ENCODE peak calls at places on chromosomes 16 and 17, in eight cellular contexts. J, V, U, D, X, I, N and Y are unnamed samples.

GRCh38 chr17:58586009-58586408 is 71.6 kb upstream of the MTMR4 start:
- DNase-seq in I (no peak), X (no peak), N (no peak), J (no peak), D (no peak), V (no peak), U (no peak), Y (no peak)

GRCh38 chr17:21140911-21141310 is 14.1 kb downstream of the DHRS7B start:
- DNase-seq in J (no peak), U (no peak), I (no peak), D (no peak), V (peak), N (no peak), X (no peak), Y (no peak)

GRCh38 chr17:44400226-44400847 is 10.9 kb upstream of the ITGA2B start:
- DNase-seq in D (no peak), I (peak), X (no peak), V (no peak), N (no peak), U (no peak), J (peak), Y (no peak)

GRCh38 chr16:12318661-12319463 is 342.3 kb downstream of the SNX29 start:
- DNase-seq in X (no peak), V (no peak), D (no peak), U (no peak), N (no peak), I (no peak), J (no peak), Y (no peak)

GRCh38 chr17:48878920-48879898 is 13.4 kb upstream of the ATP5MC1 start:
- DNase-seq in I (peak), X (peak), V (no peak), U (peak), D (no peak), J (peak), N (peak), Y (peak)

GRCh38 chr16:15970202-15970601 is 20.8 kb downstream of the ABCC1 start:
- DNase-seq in N (peak), D (no peak), V (no peak), X (no peak), I (no peak), U (no peak), J (no peak), Y (no peak)

GRCh38 chr16:89026121-89026612 is 49.2 kb upstream of the CBFA2T3 start:
- DNase-seq in N (peak), V (peak), I (no peak), J (no peak), D (no peak), X (no peak), U (no peak), Y (no peak)

GRCh38 chr16:23745263-23745662 is 9.6 kb upstream of the CHP2 start:
- DNase-seq in J (no peak), V (no peak), D (no peak), U (no peak), I (no peak), X (no peak), N (no peak), Y (no peak)

GRCh38 chr17:38568274-38568673 is 37.5 kb downstream of the SRCIN1 start:
- DNase-seq in V (no peak), U (no peak), J (no peak), N (peak), I (no peak), D (no peak), X (no peak), Y (no peak)

GRCh38 chr17:45816966-45817365 is 27.7 kb upstream of the SPPL2C start:
- DNase-seq in X (no peak), U (no peak), V (no peak), D (no peak), J (no peak), N (no peak), I (no peak), Y (no peak)

GRCh38 chr16:2090481-2090797 is 42.7 kb downstream of the TSC2 start:
- DNase-seq in J (no peak), V (no peak), I (no peak), U (no peak), N (no peak), X (peak), D (no peak), Y (no peak)

GRCh38 chr17:75910699-75911098 is 6.0 kb upstream of the MRPL38 start:
- DNase-seq in J (peak), U (no peak), X (no peak), V (no peak), I (no peak), D (no peak), N (peak), Y (no peak)

GRCh38 chr17:1753767-1754429 is 8.0 kb upstream of the SERPINF1 start:
- DNase-seq in N (no peak), U (no peak), J (no peak), D (no peak), V (no peak), I (no peak), X (no peak), Y (no peak)

GRCh38 chr17:252456-252855 is 71.0 kb upstream of the DOC2B start:
- DNase-seq in N (peak), X (no peak), I (no peak), J (no peak), D (peak), V (no peak), U (no peak), Y (no peak)

GRCh38 chr17:81608082-81608481 is 28.8 kb downstream of the NPLOC4 start:
- DNase-seq in X (no peak), U (no peak), N (no peak), V (no peak), D (no peak), J (no peak), I (no peak), Y (no peak)

GRCh38 chr16:51140112-51140511 is 11.0 kb downstream of the SALL1 start:
- DNase-seq in D (no peak), X (no peak), U (no peak), V (no peak), J (no peak), I (no peak), N (no peak), Y (no peak)
- TF ChIP-seq CTCF in D (no peak), X (no peak), U (no peak), V (no peak), J (no peak), I (no peak), N (no peak), Y (no peak)

GRCh38 chr17:7213895-7214299 is 5.7 kb downstream of the DLG4 start:
- DNase-seq in N (peak), V (no peak), D (no peak), J (peak), I (peak), X (no peak), U (peak), Y (peak)
- TF ChIP-seq CTCF in N (peak), V (peak), D (no peak), J (peak), I (peak), X (peak), U (peak), Y (peak)

DNA sequence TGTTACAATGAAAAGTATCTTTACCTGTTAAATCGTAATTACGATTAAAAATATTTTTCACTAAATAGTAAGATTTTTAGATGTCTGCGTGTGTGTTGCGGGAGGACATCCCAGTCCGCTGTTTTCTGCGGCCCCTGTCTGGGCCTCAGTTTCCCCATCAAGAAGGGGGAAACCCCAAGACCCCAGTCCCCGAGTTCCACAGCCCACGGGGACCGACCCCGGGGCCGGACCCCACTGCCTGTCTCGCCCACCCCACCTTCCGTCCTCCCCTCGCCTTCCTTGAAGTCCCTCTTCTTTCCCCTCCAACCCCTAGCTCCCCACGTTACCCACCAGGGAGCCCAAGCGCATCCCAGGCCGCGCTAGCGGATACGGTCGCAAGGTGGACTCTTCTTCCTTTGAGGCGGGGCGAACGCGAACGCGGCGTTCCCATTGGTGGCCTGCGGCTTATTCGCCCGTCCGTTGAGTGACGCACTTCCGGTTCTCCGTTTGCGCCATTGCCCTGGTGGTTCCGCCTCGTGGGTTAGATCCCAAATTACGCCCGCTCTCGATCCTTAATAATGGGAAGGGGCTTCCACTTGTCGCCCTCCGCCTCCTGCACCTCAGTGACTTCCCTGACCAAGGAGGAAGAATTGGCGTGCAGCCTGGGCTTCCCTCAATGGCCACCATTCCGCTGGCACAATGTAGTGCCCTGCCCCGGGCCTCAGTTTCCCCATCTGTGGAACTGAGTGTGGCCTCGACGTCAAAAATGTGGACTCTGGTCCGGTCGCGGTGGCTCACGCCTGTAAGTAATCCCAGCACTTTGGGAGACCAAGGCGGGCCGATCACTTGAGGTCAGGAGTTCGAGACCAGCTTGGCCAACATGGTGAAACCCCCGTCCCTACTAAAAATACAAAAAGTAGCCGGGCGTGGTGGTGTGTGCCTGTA is at the start of gene NSMCE1:
- DNase-seq in U (peak), I (peak), D (peak), N (peak), J (peak), V (peak), X (peak), Y (peak)
- TF ChIP-seq CTCF in U (no peak), I (peak), D (no peak), N (no peak), J (no peak), V (peak), X (no peak), Y (no peak)

DNA sequence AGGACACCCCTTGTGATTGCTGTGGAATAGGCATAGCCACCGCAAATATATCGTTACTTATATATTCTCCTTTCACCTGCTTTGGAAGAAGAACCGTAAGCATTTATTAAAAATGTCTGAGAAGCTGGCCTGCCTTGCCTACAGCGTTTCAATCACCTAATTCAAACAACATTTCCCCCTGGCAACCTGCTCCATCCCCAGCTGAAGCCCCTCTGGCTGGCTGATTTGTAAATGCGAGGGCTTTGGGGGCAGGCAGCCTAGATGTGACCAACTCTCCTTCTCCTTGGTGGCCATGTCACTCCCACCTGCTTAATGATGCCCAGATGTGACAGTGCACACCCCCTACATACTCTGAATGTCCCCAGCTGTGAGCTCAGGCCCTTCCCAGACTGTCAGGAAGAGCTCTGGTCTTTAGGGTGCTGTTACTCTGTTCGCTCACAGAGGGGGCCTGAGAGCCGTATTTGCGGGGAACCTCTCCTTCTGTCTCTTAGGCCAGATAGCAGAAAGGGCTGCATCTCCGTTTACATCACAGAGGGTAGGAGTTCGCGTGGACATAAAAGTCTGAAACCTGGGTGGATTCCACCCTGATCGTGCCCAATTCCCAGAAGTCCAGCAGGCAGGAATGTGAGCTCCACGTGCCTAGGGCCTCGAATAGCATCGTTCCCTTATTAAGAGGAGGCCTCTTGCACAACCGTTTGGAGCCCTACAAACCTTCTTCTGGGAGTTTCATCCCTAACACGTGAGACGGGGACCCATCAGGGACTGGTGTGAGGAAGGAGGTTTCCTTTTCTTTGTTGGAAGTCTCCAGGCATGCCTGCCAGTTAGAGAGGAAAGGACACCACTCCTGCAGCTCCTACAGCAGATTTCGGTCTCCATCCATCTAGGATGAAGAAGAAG is 2.4 kb upstream of the SDK2 start:
- DNase-seq in D (no peak), X (no peak), J (peak), N (peak), I (no peak), V (no peak), U (peak), Y (peak)
- TF ChIP-seq CTCF in D (no peak), X (no peak), J (peak), N (no peak), I (no peak), V (peak), U (peak), Y (no peak)

GRCh38 chr16:66342294-66342900 is 24.1 kb upstream of the CDH5 start:
- DNase-seq in U (peak), I (peak), N (peak), J (peak), D (no peak), V (no peak), X (no peak), Y (peak)
- TF ChIP-seq CTCF in U (peak), I (peak), N (peak), J (peak), D (peak), V (peak), X (peak), Y (peak)

GRCh38 chr17:34739386-34739785 is 160.0 kb downstream of the TMEM132E start:
- DNase-seq in N (no peak), V (no peak), X (no peak), U (no peak), D (no peak), I (no peak), J (no peak), Y (no peak)
- TF ChIP-seq CTCF in N (no peak), V (no peak), X (no peak), U (no peak), D (no peak), I (no peak), J (no peak), Y (no peak)

GRCh38 chr16:35102780-35103403 is 1643.5 kb downstream of the TP53TG3F start:
- DNase-seq in J (no peak), V (no peak), U (no peak), N (no peak), I (no peak), X (no peak), D (no peak), Y (no peak)
- TF ChIP-seq CTCF in J (no peak), V (peak), U (no peak), N (peak), I (no peak), X (no peak), D (no peak), Y (no peak)

GRCh38 chr17:33012522-33013033 is 20.9 kb downstream of the SPACA3 start:
- DNase-seq in N (no peak), X (no peak), I (peak), D (no peak), V (no peak), U (no peak), J (no peak), Y (no peak)
- TF ChIP-seq CTCF in N (no peak), X (no peak), I (no peak), D (no peak), V (no peak), U (no peak), J (no peak), Y (no peak)

DNA sequence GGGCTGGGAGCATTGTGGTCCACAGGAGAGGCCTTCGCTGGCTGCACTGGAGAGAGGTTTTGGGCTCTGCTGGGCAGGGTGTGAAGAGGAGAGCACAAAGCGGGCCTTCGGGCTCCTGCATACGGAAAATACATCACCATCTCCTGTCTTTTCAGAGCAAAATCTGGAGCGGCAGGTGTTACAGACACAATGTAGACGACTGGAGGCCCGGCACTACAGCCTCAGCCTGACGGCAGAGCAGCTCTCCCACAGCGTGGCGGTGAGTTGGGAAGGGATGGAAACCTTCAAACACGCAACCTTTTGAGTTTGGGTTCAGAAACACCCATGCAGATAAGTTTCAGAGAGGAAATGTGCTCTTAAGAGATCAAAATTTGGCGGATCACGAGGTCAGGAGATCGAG is 17.9 kb downstream of the GINS2 start:
- DNase-seq in D (peak), J (no peak), U (no peak), I (no peak), V (no peak), N (no peak), X (no peak), Y (no peak)
- TF ChIP-seq CTCF in D (no peak), J (no peak), U (no peak), I (no peak), V (no peak), N (no peak), X (no peak), Y (no peak)

DNA sequence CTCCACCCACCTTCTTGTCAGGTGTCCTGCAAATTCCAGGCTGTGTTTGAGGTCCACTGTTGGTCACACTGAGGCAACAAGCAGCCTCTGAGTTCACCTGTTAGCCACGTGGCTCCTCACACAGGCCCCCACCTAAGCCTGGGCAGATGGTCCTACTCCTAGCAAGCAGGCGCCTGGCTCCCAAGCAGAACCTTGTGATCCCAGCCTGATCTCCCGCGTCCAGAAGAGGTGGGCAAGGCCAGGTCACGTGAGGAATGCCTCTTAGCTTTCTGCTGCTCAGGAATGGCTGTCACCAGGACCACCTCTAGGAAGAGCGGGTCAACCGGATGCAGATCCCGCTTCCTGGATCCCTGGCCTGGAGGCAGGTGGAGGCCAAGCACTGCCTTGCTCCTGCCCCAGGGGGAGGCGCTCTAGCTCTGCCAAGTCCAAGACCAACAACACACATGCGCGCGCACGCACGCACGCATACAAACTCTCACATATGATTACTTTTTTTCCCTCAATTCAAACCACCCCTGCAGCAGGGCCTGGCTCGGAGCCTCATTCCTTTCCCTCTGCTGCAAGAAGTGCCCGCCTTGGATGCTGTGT is 9.5 kb downstream of the CYB561 start:
- DNase-seq in I (peak), J (no peak), N (peak), D (peak), V (no peak), U (no peak), X (no peak), Y (no peak)
- TF ChIP-seq CTCF in I (peak), J (peak), N (no peak), D (no peak), V (no peak), U (no peak), X (no peak), Y (no peak)